ENCODE peak calls at places on chromosomes 7 and 10, in eight cellular contexts. One of them, this sample, is unnamed.

GRCh38 chr10:12501851-12502525 is 152.6 kb downstream of the CAMK1D start:
- DNase-seq in CD8-positive, alpha-beta T cell: no peak
- DNase-seq in SJSA1: no peak
- DNase-seq in sigmoid colon: peak; percentile 37
- DNase-seq in mesendoderm: no peak
- DNase-seq in tibial nerve: no peak
- DNase-seq in aorta: no peak
- DNase-seq in lung: no peak
- DNase-seq in this sample: no peak

GRCh38 chr10:62980697-62981495 is 152.2 kb upstream of the NRBF2 start:
- DNase-seq in aorta: no peak
- DNase-seq in lung: no peak
- DNase-seq in CD8-positive, alpha-beta T cell: no peak
- DNase-seq in mesendoderm: no peak
- DNase-seq in SJSA1: no peak
- DNase-seq in tibial nerve: no peak
- DNase-seq in sigmoid colon: no peak
- DNase-seq in this sample: no peak

GRCh38 chr10:51915031-51915542 is 215.7 kb upstream of the CSTF2T start:
- DNase-seq in CD8-positive, alpha-beta T cell: no peak
- DNase-seq in SJSA1: no peak
- DNase-seq in aorta: no peak
- DNase-seq in tibial nerve: no peak
- DNase-seq in sigmoid colon: no peak
- DNase-seq in lung: no peak
- DNase-seq in mesendoderm: peak; percentile 77
- DNase-seq in this sample: no peak

GRCh38 chr10:132793871-132794849 is 8.2 kb upstream of the NKX6-2 start:
- DNase-seq in CD8-positive, alpha-beta T cell: no peak
- DNase-seq in tibial nerve: no peak
- DNase-seq in mesendoderm: no peak
- DNase-seq in SJSA1: no peak
- DNase-seq in aorta: no peak
- DNase-seq in lung: no peak
- DNase-seq in sigmoid colon: no peak
- DNase-seq in this sample: no peak

GRCh38 chr7:115707236-115707635 is 323.3 kb downstream of the TFEC start:
- DNase-seq in tibial nerve: no peak
- DNase-seq in CD8-positive, alpha-beta T cell: no peak
- DNase-seq in SJSA1: no peak
- DNase-seq in sigmoid colon: no peak
- DNase-seq in mesendoderm: peak; percentile 80
- DNase-seq in lung: no peak
- DNase-seq in aorta: no peak
- DNase-seq in this sample: no peak

GRCh38 chr10:7218974-7219373 is 191.9 kb downstream of the SFMBT2 start:
- DNase-seq in SJSA1: no peak
- DNase-seq in aorta: no peak
- DNase-seq in CD8-positive, alpha-beta T cell: no peak
- DNase-seq in mesendoderm: peak; percentile 57
- DNase-seq in sigmoid colon: no peak
- DNase-seq in lung: no peak
- DNase-seq in tibial nerve: no peak
- DNase-seq in this sample: no peak

GRCh38 chr10:19848226-19848950 is 32.2 kb downstream of the PLXDC2 start:
- DNase-seq in SJSA1: no peak
- DNase-seq in tibial nerve: no peak
- DNase-seq in lung: no peak
- DNase-seq in sigmoid colon: no peak
- DNase-seq in CD8-positive, alpha-beta T cell: no peak
- DNase-seq in aorta: no peak
- DNase-seq in mesendoderm: no peak
- DNase-seq in this sample: no peak

GRCh38 chr10:18271481-18271880 is 131.3 kb downstream of the CACNB2 start:
- DNase-seq in sigmoid colon: no peak
- DNase-seq in tibial nerve: no peak
- DNase-seq in aorta: no peak
- DNase-seq in CD8-positive, alpha-beta T cell: no peak
- DNase-seq in SJSA1: no peak
- DNase-seq in mesendoderm: no peak
- DNase-seq in lung: no peak
- DNase-seq in this sample: no peak

GRCh38 chr7:12692479-12693259 is 5.2 kb downstream of the ARL4A start:
- DNase-seq in SJSA1: no peak
- DNase-seq in aorta: no peak
- DNase-seq in mesendoderm: no peak
- DNase-seq in lung: no peak
- DNase-seq in sigmoid colon: no peak
- DNase-seq in CD8-positive, alpha-beta T cell: no peak
- DNase-seq in tibial nerve: no peak
- DNase-seq in this sample: no peak

GRCh38 chr10:95247200-95247880 is 43.5 kb downstream of the PDLIM1 start:
- DNase-seq in lung: peak; percentile 11
- DNase-seq in sigmoid colon: no peak
- DNase-seq in mesendoderm: peak; percentile 71
- DNase-seq in tibial nerve: no peak
- DNase-seq in aorta: no peak
- DNase-seq in CD8-positive, alpha-beta T cell: no peak
- DNase-seq in SJSA1: peak; percentile 72
- DNase-seq in this sample: no peak

GRCh38 chr10:87845624-87846377 is 17.5 kb downstream of the KLLN start:
- DNase-seq in lung: no peak
- DNase-seq in SJSA1: peak; percentile 48
- DNase-seq in CD8-positive, alpha-beta T cell: no peak
- DNase-seq in aorta: no peak
- DNase-seq in mesendoderm: peak; percentile 63
- DNase-seq in tibial nerve: no peak
- DNase-seq in sigmoid colon: no peak
- DNase-seq in this sample: no peak

GRCh38 chr10:19245889-19246841 is 197.6 kb downstream of the MALRD1 start:
- DNase-seq in mesendoderm: peak; percentile 16
- DNase-seq in sigmoid colon: no peak
- DNase-seq in SJSA1: no peak
- DNase-seq in CD8-positive, alpha-beta T cell: no peak
- DNase-seq in aorta: no peak
- DNase-seq in tibial nerve: no peak
- DNase-seq in lung: no peak
- DNase-seq in this sample: no peak

GRCh38 chr7:73449422-73449821 is 15.8 kb downstream of the FZD9 start:
- DNase-seq in mesendoderm: no peak
- DNase-seq in lung: no peak
- DNase-seq in aorta: no peak
- DNase-seq in SJSA1: no peak
- DNase-seq in CD8-positive, alpha-beta T cell: no peak
- DNase-seq in sigmoid colon: no peak
- DNase-seq in tibial nerve: no peak
- DNase-seq in this sample: no peak

GRCh38 chr10:125812128-125812527 is 10.9 kb downstream of the UROS start:
- DNase-seq in tibial nerve: no peak
- DNase-seq in SJSA1: no peak
- DNase-seq in sigmoid colon: no peak
- DNase-seq in lung: no peak
- DNase-seq in aorta: no peak
- DNase-seq in mesendoderm: no peak
- DNase-seq in CD8-positive, alpha-beta T cell: no peak
- DNase-seq in this sample: no peak

GRCh38 chr7:1252543-1253090 is 19.9 kb downstream of the UNCX start:
- DNase-seq in SJSA1: no peak
- DNase-seq in tibial nerve: no peak
- DNase-seq in lung: no peak
- DNase-seq in sigmoid colon: no peak
- DNase-seq in CD8-positive, alpha-beta T cell: no peak
- DNase-seq in aorta: peak; percentile 26
- DNase-seq in mesendoderm: no peak
- DNase-seq in this sample: no peak

GRCh38 chr10:44287408-44287807 is 97.5 kb downstream of the CXCL12 start:
- DNase-seq in tibial nerve: no peak
- DNase-seq in sigmoid colon: no peak
- DNase-seq in lung: no peak
- DNase-seq in mesendoderm: no peak
- DNase-seq in aorta: no peak
- DNase-seq in CD8-positive, alpha-beta T cell: no peak
- DNase-seq in SJSA1: no peak
- DNase-seq in this sample: no peak

GRCh38 chr7:124399941-124400340 is 365.7 kb downstream of the GPR37 start:
- DNase-seq in CD8-positive, alpha-beta T cell: no peak
- DNase-seq in aorta: no peak
- DNase-seq in sigmoid colon: no peak
- DNase-seq in lung: no peak
- DNase-seq in SJSA1: no peak
- DNase-seq in mesendoderm: no peak
- DNase-seq in tibial nerve: no peak
- DNase-seq in this sample: no peak

GRCh38 chr10:28054211-28054888 is 55.5 kb upstream of the ODAD2 start:
- DNase-seq in mesendoderm: no peak
- DNase-seq in lung: no peak
- DNase-seq in sigmoid colon: no peak
- DNase-seq in CD8-positive, alpha-beta T cell: no peak
- DNase-seq in SJSA1: peak; percentile 91
- DNase-seq in tibial nerve: no peak
- DNase-seq in aorta: no peak
- DNase-seq in this sample: no peak

GRCh38 chr10:16884485-16884884 is 67.3 kb upstream of the RSU1 start:
- DNase-seq in sigmoid colon: no peak
- DNase-seq in lung: no peak
- DNase-seq in aorta: no peak
- DNase-seq in tibial nerve: no peak
- DNase-seq in mesendoderm: no peak
- DNase-seq in SJSA1: no peak
- DNase-seq in CD8-positive, alpha-beta T cell: no peak
- DNase-seq in this sample: no peak

GRCh38 chr10:4062751-4063150 is 277.7 kb upstream of the KLF6 start:
- DNase-seq in sigmoid colon: no peak
- DNase-seq in SJSA1: no peak
- DNase-seq in lung: no peak
- DNase-seq in aorta: no peak
- DNase-seq in mesendoderm: no peak
- DNase-seq in tibial nerve: no peak
- DNase-seq in CD8-positive, alpha-beta T cell: no peak
- DNase-seq in this sample: no peak

GRCh38 chr10:127182161-127182560 is 14.2 kb downstream of the INSYN2A start:
- DNase-seq in SJSA1: peak; percentile 19
- DNase-seq in aorta: no peak
- DNase-seq in CD8-positive, alpha-beta T cell: no peak
- DNase-seq in sigmoid colon: no peak
- DNase-seq in tibial nerve: no peak
- DNase-seq in mesendoderm: no peak
- DNase-seq in lung: no peak
- DNase-seq in this sample: no peak

GRCh38 chr10:48187713-48188541 is 86.6 kb downstream of the FRMPD2 start:
- DNase-seq in aorta: no peak
- DNase-seq in tibial nerve: no peak
- DNase-seq in CD8-positive, alpha-beta T cell: no peak
- DNase-seq in sigmoid colon: no peak
- DNase-seq in mesendoderm: no peak
- DNase-seq in lung: no peak
- DNase-seq in SJSA1: no peak
- DNase-seq in this sample: no peak

GRCh38 chr10:5553400-5554170 is 28.8 kb downstream of the CALML3 start:
- DNase-seq in mesendoderm: no peak
- DNase-seq in tibial nerve: peak; percentile 4
- DNase-seq in lung: no peak
- DNase-seq in CD8-positive, alpha-beta T cell: no peak
- DNase-seq in aorta: peak; percentile 48
- DNase-seq in sigmoid colon: peak; percentile 59
- DNase-seq in SJSA1: no peak
- DNase-seq in this sample: no peak

GRCh38 chr7:72785166-72785955 is 42.6 kb downstream of the TYW1B start:
- DNase-seq in aorta: no peak
- DNase-seq in CD8-positive, alpha-beta T cell: no peak
- DNase-seq in sigmoid colon: no peak
- DNase-seq in mesendoderm: peak; percentile 32
- DNase-seq in tibial nerve: no peak
- DNase-seq in SJSA1: no peak
- DNase-seq in lung: no peak
- DNase-seq in this sample: no peak

GRCh38 chr10:44774676-44775401 is 136.3 kb upstream of the TMEM72 start:
- DNase-seq in sigmoid colon: no peak
- DNase-seq in aorta: no peak
- DNase-seq in CD8-positive, alpha-beta T cell: no peak
- DNase-seq in mesendoderm: no peak
- DNase-seq in lung: no peak
- DNase-seq in SJSA1: no peak
- DNase-seq in tibial nerve: no peak
- DNase-seq in this sample: no peak

GRCh38 chr7:32476816-32477648 is 13.1 kb downstream of the LSM5 start:
- DNase-seq in CD8-positive, alpha-beta T cell: no peak
- DNase-seq in tibial nerve: no peak
- DNase-seq in aorta: no peak
- DNase-seq in SJSA1: no peak
- DNase-seq in sigmoid colon: no peak
- DNase-seq in lung: no peak
- DNase-seq in mesendoderm: peak; percentile 59
- DNase-seq in this sample: no peak
- H3K4me3 ChIP-seq in CD8-positive, alpha-beta T cell: no peak overlapping the region
- H3K4me3 ChIP-seq in tibial nerve: no peak overlapping the region
- H3K4me3 ChIP-seq in aorta: no peak overlapping the region
- H3K4me3 ChIP-seq in SJSA1: no peak overlapping the region
- H3K4me3 ChIP-seq in sigmoid colon: no peak overlapping the region
- H3K4me3 ChIP-seq in lung: no peak overlapping the region
- H3K4me3 ChIP-seq in mesendoderm: no peak overlapping the region
- H3K4me3 ChIP-seq in this sample: no peak overlapping the region

GRCh38 chr10:24256619-24257018 is 47.7 kb downstream of the KIAA1217 start:
- DNase-seq in mesendoderm: no peak
- DNase-seq in tibial nerve: no peak
- DNase-seq in CD8-positive, alpha-beta T cell: no peak
- DNase-seq in lung: no peak
- DNase-seq in sigmoid colon: no peak
- DNase-seq in aorta: no peak
- DNase-seq in SJSA1: no peak
- DNase-seq in this sample: no peak
- H3K4me1 ChIP-seq in mesendoderm: peaks cover 6% of the 10 kb centered on the region
- H3K4me1 ChIP-seq in tibial nerve: no peaks in the 10 kb centered on the region
- H3K4me1 ChIP-seq in CD8-positive, alpha-beta T cell: no peaks in the 10 kb centered on the region
- H3K4me1 ChIP-seq in lung: peaks cover 11% of the 10 kb centered on the region
- H3K4me1 ChIP-seq in sigmoid colon: peaks cover 2% of the 10 kb centered on the region
- H3K4me1 ChIP-seq in aorta: no peaks in the 10 kb centered on the region
- H3K4me1 ChIP-seq in SJSA1: no peaks in the 10 kb centered on the region
- H3K4me1 ChIP-seq in this sample: no peaks in the 10 kb centered on the region

DNA sequence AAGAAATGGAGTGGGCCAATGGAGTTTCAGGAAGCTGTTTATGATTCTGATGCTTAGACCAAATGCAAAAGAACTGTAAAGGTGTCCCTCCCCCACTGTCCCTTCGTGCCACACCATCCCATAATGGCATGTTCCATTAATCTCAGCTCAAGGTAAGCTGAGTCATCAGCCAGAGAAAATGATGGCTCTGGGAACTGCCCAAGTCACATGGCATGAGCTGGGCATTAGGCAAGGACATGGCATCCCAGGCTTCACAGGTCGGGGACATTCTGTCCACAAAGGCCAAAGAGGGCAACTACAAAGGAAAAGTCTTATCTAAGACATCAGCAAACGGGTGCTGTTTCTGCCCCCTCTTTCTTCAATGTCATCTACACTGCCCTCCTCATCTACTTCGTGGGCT is 44.9 kb downstream of the DLG5 start:
- DNase-seq in sigmoid colon: no peak
- DNase-seq in CD8-positive, alpha-beta T cell: no peak
- DNase-seq in tibial nerve: no peak
- DNase-seq in lung: no peak
- DNase-seq in mesendoderm: no peak
- DNase-seq in SJSA1: no peak
- DNase-seq in aorta: no peak
- DNase-seq in this sample: no peak
- H3K4me3 ChIP-seq in sigmoid colon: no peak overlapping the region
- H3K4me3 ChIP-seq in CD8-positive, alpha-beta T cell: no peak overlapping the region
- H3K4me3 ChIP-seq in tibial nerve: no peak overlapping the region
- H3K4me3 ChIP-seq in lung: no peak overlapping the region
- H3K4me3 ChIP-seq in mesendoderm: no peak overlapping the region
- H3K4me3 ChIP-seq in SJSA1: no peak overlapping the region
- H3K4me3 ChIP-seq in aorta: no peak overlapping the region
- H3K4me3 ChIP-seq in this sample: no peak overlapping the region

GRCh38 chr10:102605712-102606111 is 38.6 kb upstream of the TRIM8 start:
- DNase-seq in sigmoid colon: peak; percentile 40
- DNase-seq in tibial nerve: no peak
- DNase-seq in mesendoderm: no peak
- DNase-seq in aorta: no peak
- DNase-seq in SJSA1: no peak
- DNase-seq in CD8-positive, alpha-beta T cell: no peak
- DNase-seq in lung: no peak
- DNase-seq in this sample: no peak
- H3K4me1 ChIP-seq in sigmoid colon: no peaks in the 10 kb centered on the region
- H3K4me1 ChIP-seq in tibial nerve: peaks cover 3% of the 10 kb centered on the region
- H3K4me1 ChIP-seq in mesendoderm: no peaks in the 10 kb centered on the region
- H3K4me1 ChIP-seq in aorta: no peaks in the 10 kb centered on the region
- H3K4me1 ChIP-seq in SJSA1: peaks cover 26% of the 10 kb centered on the region
- H3K4me1 ChIP-seq in CD8-positive, alpha-beta T cell: no peaks in the 10 kb centered on the region
- H3K4me1 ChIP-seq in lung: peaks cover 24% of the 10 kb centered on the region
- H3K4me1 ChIP-seq in this sample: no peaks in the 10 kb centered on the region

This sample was measured in naive thymus-derived CD4-positive, alpha-beta T cell.